ENCODE peak calls at places on chromosomes 11 and 22, in eight cellular contexts. One of them, this sample, is unnamed.

GRCh38 chr11:35056391-35057093 is 82.4 kb upstream of the CD44 start:
- DNase-seq in AG20443: no peak
- DNase-seq in suprapubic skin: no peak
- DNase-seq in thoracic aorta: no peak
- DNase-seq in brain microvascular endothelial cell: no peak
- DNase-seq in NCI-H1930: no peak
- DNase-seq in RPMI7951: no peak
- DNase-seq in naive thymus-derived CD4-positive, alpha-beta T cell: no peak
- DNase-seq in this sample: no peak

GRCh38 chr22:48710410-48710809 is 1117.3 kb downstream of the BRD1 start:
- DNase-seq in AG20443: no peak
- DNase-seq in suprapubic skin: peak
- DNase-seq in thoracic aorta: no peak
- DNase-seq in brain microvascular endothelial cell: no peak
- DNase-seq in NCI-H1930: no peak
- DNase-seq in RPMI7951: no peak
- DNase-seq in naive thymus-derived CD4-positive, alpha-beta T cell: no peak
- DNase-seq in this sample: no peak

GRCh38 chr22:48393041-48393370 is 1434.7 kb downstream of the BRD1 start:
- DNase-seq in AG20443: no peak
- DNase-seq in suprapubic skin: no peak
- DNase-seq in thoracic aorta: no peak
- DNase-seq in brain microvascular endothelial cell: no peak
- DNase-seq in NCI-H1930: no peak
- DNase-seq in RPMI7951: no peak
- DNase-seq in naive thymus-derived CD4-positive, alpha-beta T cell: no peak
- DNase-seq in this sample: no peak

GRCh38 chr22:41380993-41381328 is 781 bp upstream of the TEF start:
- DNase-seq in AG20443: peak
- DNase-seq in suprapubic skin: no peak
- DNase-seq in thoracic aorta: peak
- DNase-seq in brain microvascular endothelial cell: peak
- DNase-seq in NCI-H1930: no peak
- DNase-seq in RPMI7951: peak
- DNase-seq in naive thymus-derived CD4-positive, alpha-beta T cell: no peak
- DNase-seq in this sample: peak

GRCh38 chr11:35146074-35146521 is 7.1 kb downstream of the CD44 start:
- DNase-seq in AG20443: no peak
- DNase-seq in suprapubic skin: no peak
- DNase-seq in thoracic aorta: no peak
- DNase-seq in brain microvascular endothelial cell: no peak
- DNase-seq in NCI-H1930: no peak
- DNase-seq in RPMI7951: peak
- DNase-seq in naive thymus-derived CD4-positive, alpha-beta T cell: no peak
- DNase-seq in this sample: no peak

GRCh38 chr11:63560506-63561179 is 2.5 kb downstream of the PLAAT2 start:
- DNase-seq in AG20443: no peak
- DNase-seq in suprapubic skin: no peak
- DNase-seq in thoracic aorta: no peak
- DNase-seq in brain microvascular endothelial cell: no peak
- DNase-seq in NCI-H1930: no peak
- DNase-seq in RPMI7951: no peak
- DNase-seq in naive thymus-derived CD4-positive, alpha-beta T cell: no peak
- DNase-seq in this sample: no peak

GRCh38 chr11:34599406-34599901 is 21.4 kb upstream of the EHF start:
- DNase-seq in AG20443: peak
- DNase-seq in suprapubic skin: no peak
- DNase-seq in thoracic aorta: no peak
- DNase-seq in brain microvascular endothelial cell: peak
- DNase-seq in NCI-H1930: no peak
- DNase-seq in RPMI7951: peak
- DNase-seq in naive thymus-derived CD4-positive, alpha-beta T cell: no peak
- DNase-seq in this sample: no peak

GRCh38 chr11:17905477-17905876 is 107.4 kb downstream of the SERGEF start:
- DNase-seq in AG20443: no peak
- DNase-seq in suprapubic skin: no peak
- DNase-seq in thoracic aorta: no peak
- DNase-seq in brain microvascular endothelial cell: no peak
- DNase-seq in NCI-H1930: no peak
- DNase-seq in RPMI7951: no peak
- DNase-seq in naive thymus-derived CD4-positive, alpha-beta T cell: no peak
- DNase-seq in this sample: no peak

GRCh38 chr11:69770525-69770924 is 4.6 kb downstream of the FGF4 start:
- DNase-seq in AG20443: no peak
- DNase-seq in suprapubic skin: no peak
- DNase-seq in thoracic aorta: no peak
- DNase-seq in brain microvascular endothelial cell: no peak
- DNase-seq in NCI-H1930: no peak
- DNase-seq in RPMI7951: no peak
- DNase-seq in naive thymus-derived CD4-positive, alpha-beta T cell: no peak
- DNase-seq in this sample: no peak

GRCh38 chr11:34266987-34267386 is 90.8 kb downstream of the ABTB2 start:
- DNase-seq in AG20443: no peak
- DNase-seq in suprapubic skin: no peak
- DNase-seq in thoracic aorta: no peak
- DNase-seq in brain microvascular endothelial cell: no peak
- DNase-seq in NCI-H1930: no peak
- DNase-seq in RPMI7951: no peak
- DNase-seq in naive thymus-derived CD4-positive, alpha-beta T cell: no peak
- DNase-seq in this sample: no peak

GRCh38 chr11:82750643-82751139 is 17.0 kb upstream of the FAM181B start:
- DNase-seq in AG20443: no peak
- DNase-seq in suprapubic skin: no peak
- DNase-seq in thoracic aorta: no peak
- DNase-seq in brain microvascular endothelial cell: no peak
- DNase-seq in NCI-H1930: no peak
- DNase-seq in RPMI7951: no peak
- DNase-seq in naive thymus-derived CD4-positive, alpha-beta T cell: no peak
- DNase-seq in this sample: no peak

GRCh38 chr22:46079861-46080821 is 70.2 kb upstream of the PPARA start:
- DNase-seq in AG20443: peak
- DNase-seq in suprapubic skin: peak
- DNase-seq in thoracic aorta: peak
- DNase-seq in brain microvascular endothelial cell: no peak
- DNase-seq in NCI-H1930: no peak
- DNase-seq in RPMI7951: peak
- DNase-seq in naive thymus-derived CD4-positive, alpha-beta T cell: no peak
- DNase-seq in this sample: no peak

GRCh38 chr11:114683007-114683406 is 4.7 kb downstream of the NXPE2 start:
- DNase-seq in AG20443: no peak
- DNase-seq in suprapubic skin: no peak
- DNase-seq in thoracic aorta: no peak
- DNase-seq in brain microvascular endothelial cell: no peak
- DNase-seq in NCI-H1930: no peak
- DNase-seq in RPMI7951: peak
- DNase-seq in naive thymus-derived CD4-positive, alpha-beta T cell: no peak
- DNase-seq in this sample: no peak

GRCh38 chr22:36433318-36434231 is 45.8 kb upstream of the MYH9 start:
- DNase-seq in AG20443: no peak
- DNase-seq in suprapubic skin: no peak
- DNase-seq in thoracic aorta: no peak
- DNase-seq in brain microvascular endothelial cell: no peak
- DNase-seq in NCI-H1930: peak
- DNase-seq in RPMI7951: no peak
- DNase-seq in naive thymus-derived CD4-positive, alpha-beta T cell: no peak
- DNase-seq in this sample: no peak

GRCh38 chr22:19120829-19121630 is 1.2 kb downstream of the DGCR2 start:
- DNase-seq in AG20443: peak
- DNase-seq in suprapubic skin: no peak
- DNase-seq in thoracic aorta: no peak
- DNase-seq in brain microvascular endothelial cell: peak
- DNase-seq in NCI-H1930: no peak
- DNase-seq in RPMI7951: peak
- DNase-seq in naive thymus-derived CD4-positive, alpha-beta T cell: no peak
- DNase-seq in this sample: no peak

GRCh38 chr11:2857918-2858317 is 27.7 kb downstream of the CDKN1C start:
- DNase-seq in AG20443: no peak
- DNase-seq in suprapubic skin: no peak
- DNase-seq in thoracic aorta: no peak
- DNase-seq in brain microvascular endothelial cell: no peak
- DNase-seq in NCI-H1930: no peak
- DNase-seq in RPMI7951: no peak
- DNase-seq in naive thymus-derived CD4-positive, alpha-beta T cell: no peak
- DNase-seq in this sample: no peak

GRCh38 chr22:27718186-27719032 is 83.1 kb downstream of the MN1 start:
- DNase-seq in AG20443: peak
- DNase-seq in suprapubic skin: peak
- DNase-seq in thoracic aorta: peak
- DNase-seq in brain microvascular endothelial cell: peak
- DNase-seq in NCI-H1930: no peak
- DNase-seq in RPMI7951: peak
- DNase-seq in naive thymus-derived CD4-positive, alpha-beta T cell: no peak
- DNase-seq in this sample: peak

GRCh38 chr11:27571151-27571840 is 64.7 kb upstream of the LIN7C start:
- DNase-seq in AG20443: peak
- DNase-seq in suprapubic skin: no peak
- DNase-seq in thoracic aorta: no peak
- DNase-seq in brain microvascular endothelial cell: peak
- DNase-seq in NCI-H1930: no peak
- DNase-seq in RPMI7951: no peak
- DNase-seq in naive thymus-derived CD4-positive, alpha-beta T cell: no peak
- DNase-seq in this sample: peak

GRCh38 chr11:62062223-62062861 is 61.5 kb upstream of the INCENP start:
- DNase-seq in AG20443: no peak
- DNase-seq in suprapubic skin: peak
- DNase-seq in thoracic aorta: no peak
- DNase-seq in brain microvascular endothelial cell: no peak
- DNase-seq in NCI-H1930: no peak
- DNase-seq in RPMI7951: no peak
- DNase-seq in naive thymus-derived CD4-positive, alpha-beta T cell: no peak
- DNase-seq in this sample: no peak

GRCh38 chr22:19874307-19875060 is 19.8 kb upstream of the GNB1L start:
- DNase-seq in AG20443: no peak
- DNase-seq in suprapubic skin: peak
- DNase-seq in thoracic aorta: no peak
- DNase-seq in brain microvascular endothelial cell: no peak
- DNase-seq in NCI-H1930: no peak
- DNase-seq in RPMI7951: no peak
- DNase-seq in naive thymus-derived CD4-positive, alpha-beta T cell: no peak
- DNase-seq in this sample: no peak

GRCh38 chr11:74388678-74389327 is 9.4 kb downstream of the PGM2L1 start:
- DNase-seq in AG20443: peak
- DNase-seq in suprapubic skin: peak
- DNase-seq in thoracic aorta: peak
- DNase-seq in brain microvascular endothelial cell: peak
- DNase-seq in NCI-H1930: peak
- DNase-seq in RPMI7951: peak
- DNase-seq in naive thymus-derived CD4-positive, alpha-beta T cell: no peak
- DNase-seq in this sample: peak

GRCh38 chr11:737366-737765 is 9.9 kb upstream of the TALDO1 start:
- DNase-seq in AG20443: peak
- DNase-seq in suprapubic skin: no peak
- DNase-seq in thoracic aorta: no peak
- DNase-seq in brain microvascular endothelial cell: no peak
- DNase-seq in NCI-H1930: no peak
- DNase-seq in RPMI7951: no peak
- DNase-seq in naive thymus-derived CD4-positive, alpha-beta T cell: no peak
- DNase-seq in this sample: no peak

GRCh38 chr22:30438559-30438958 is 13.0 kb downstream of the MTFP1 start:
- DNase-seq in AG20443: no peak
- DNase-seq in suprapubic skin: no peak
- DNase-seq in thoracic aorta: no peak
- DNase-seq in brain microvascular endothelial cell: no peak
- DNase-seq in NCI-H1930: no peak
- DNase-seq in RPMI7951: no peak
- DNase-seq in naive thymus-derived CD4-positive, alpha-beta T cell: no peak
- DNase-seq in this sample: no peak

GRCh38 chr22:25950101-25950500 is 208.1 kb downstream of the MYO18B start:
- DNase-seq in AG20443: no peak
- DNase-seq in suprapubic skin: no peak
- DNase-seq in thoracic aorta: no peak
- DNase-seq in brain microvascular endothelial cell: no peak
- DNase-seq in NCI-H1930: no peak
- DNase-seq in RPMI7951: no peak
- DNase-seq in naive thymus-derived CD4-positive, alpha-beta T cell: no peak
- DNase-seq in this sample: no peak

GRCh38 chr11:63915961-63916836 is 765 bp downstream of the RCOR2 start:
- DNase-seq in AG20443: peak
- DNase-seq in suprapubic skin: no peak
- DNase-seq in thoracic aorta: no peak
- DNase-seq in brain microvascular endothelial cell: no peak
- DNase-seq in NCI-H1930: peak
- DNase-seq in RPMI7951: no peak
- DNase-seq in naive thymus-derived CD4-positive, alpha-beta T cell: peak
- DNase-seq in this sample: no peak

GRCh38 chr11:6353367-6353987 is 33.2 kb upstream of the CAVIN3 start:
- DNase-seq in AG20443: peak
- DNase-seq in suprapubic skin: peak
- DNase-seq in thoracic aorta: no peak
- DNase-seq in brain microvascular endothelial cell: peak
- DNase-seq in NCI-H1930: peak
- DNase-seq in RPMI7951: peak
- DNase-seq in naive thymus-derived CD4-positive, alpha-beta T cell: no peak
- DNase-seq in this sample: peak

GRCh38 chr11:91199866-91200265 is 977.0 kb upstream of the CHORDC1 start:
- DNase-seq in AG20443: no peak
- DNase-seq in suprapubic skin: no peak
- DNase-seq in thoracic aorta: no peak
- DNase-seq in brain microvascular endothelial cell: peak
- DNase-seq in NCI-H1930: no peak
- DNase-seq in RPMI7951: no peak
- DNase-seq in naive thymus-derived CD4-positive, alpha-beta T cell: no peak
- DNase-seq in this sample: peak

GRCh38 chr22:30324008-30324730 is 2.6 kb downstream of the TBC1D10A start:
- DNase-seq in AG20443: peak
- DNase-seq in suprapubic skin: no peak
- DNase-seq in thoracic aorta: no peak
- DNase-seq in brain microvascular endothelial cell: no peak
- DNase-seq in NCI-H1930: no peak
- DNase-seq in RPMI7951: peak
- DNase-seq in naive thymus-derived CD4-positive, alpha-beta T cell: no peak
- DNase-seq in this sample: no peak

GRCh38 chr11:15485432-15485831 is 370.7 kb downstream of the INSC start:
- DNase-seq in AG20443: no peak
- DNase-seq in suprapubic skin: no peak
- DNase-seq in thoracic aorta: no peak
- DNase-seq in brain microvascular endothelial cell: no peak
- DNase-seq in NCI-H1930: no peak
- DNase-seq in RPMI7951: no peak
- DNase-seq in naive thymus-derived CD4-positive, alpha-beta T cell: no peak
- DNase-seq in this sample: no peak

GRCh38 chr11:134488913-134489312 is 76.9 kb upstream of the B3GAT1 start:
- DNase-seq in AG20443: no peak
- DNase-seq in suprapubic skin: no peak
- DNase-seq in thoracic aorta: no peak
- DNase-seq in brain microvascular endothelial cell: no peak
- DNase-seq in NCI-H1930: no peak
- DNase-seq in RPMI7951: no peak
- DNase-seq in naive thymus-derived CD4-positive, alpha-beta T cell: no peak
- DNase-seq in this sample: no peak

GRCh38 chr11:48073031-48073861 is 92.9 kb downstream of the PTPRJ start:
- DNase-seq in AG20443: no peak
- DNase-seq in suprapubic skin: peak
- DNase-seq in thoracic aorta: no peak
- DNase-seq in brain microvascular endothelial cell: no peak
- DNase-seq in NCI-H1930: no peak
- DNase-seq in RPMI7951: no peak
- DNase-seq in naive thymus-derived CD4-positive, alpha-beta T cell: no peak
- DNase-seq in this sample: no peak

GRCh38 chr11:4851033-4851432 is 2.0 kb upstream of the OR51S1 start:
- DNase-seq in AG20443: no peak
- DNase-seq in suprapubic skin: no peak
- DNase-seq in thoracic aorta: no peak
- DNase-seq in brain microvascular endothelial cell: peak
- DNase-seq in NCI-H1930: no peak
- DNase-seq in RPMI7951: no peak
- DNase-seq in naive thymus-derived CD4-positive, alpha-beta T cell: no peak
- DNase-seq in this sample: peak

GRCh38 chr11:8307601-8308000 is 43.9 kb upstream of the LMO1 start:
- DNase-seq in AG20443: no peak
- DNase-seq in suprapubic skin: no peak
- DNase-seq in thoracic aorta: no peak
- DNase-seq in brain microvascular endothelial cell: no peak
- DNase-seq in NCI-H1930: no peak
- DNase-seq in RPMI7951: no peak
- DNase-seq in naive thymus-derived CD4-positive, alpha-beta T cell: no peak
- DNase-seq in this sample: no peak

GRCh38 chr11:108985611-108986279 is 320.9 kb downstream of the DDX10 start:
- DNase-seq in AG20443: peak
- DNase-seq in suprapubic skin: no peak
- DNase-seq in thoracic aorta: no peak
- DNase-seq in brain microvascular endothelial cell: peak
- DNase-seq in NCI-H1930: no peak
- DNase-seq in RPMI7951: peak
- DNase-seq in naive thymus-derived CD4-positive, alpha-beta T cell: no peak
- DNase-seq in this sample: peak

This sample was measured in astrocyte of the cerebellum.